ENCODE peak calls at places on chromosome 20, in nine cellular contexts. F, P, V, W, N, T, E, R and K are unnamed samples.

GRCh38 chr20:22984008-22984407 is 51.1 kb upstream of the SSTR4 start:
- DNase-seq in F (no peak), P (no peak), V (no peak), W (no peak), N (no peak), T (no peak), E (no peak), R (no peak), K (no peak)

GRCh38 chr20:50980071-50980681 is 21.6 kb downstream of the MOCS3 start:
- DNase-seq in F (peak; percentile 100), P (no peak), V (no peak), W (no peak), N (peak; percentile 99), T (no peak), E (peak; percentile 99), R (no peak), K (no peak)

GRCh38 chr20:16296933-16297332 is 276.3 kb downstream of the KIF16B start:
- DNase-seq in F (no peak), P (no peak), V (no peak), W (no peak), N (no peak), T (no peak), E (no peak), R (no peak), K (no peak)

GRCh38 chr20:5118220-5119142 is 1.3 kb downstream of the PCNA start:
- DNase-seq in F (no peak), P (no peak), V (no peak), W (peak; percentile 19), N (no peak), T (no peak), E (no peak), R (no peak), K (no peak)

GRCh38 chr20:44745560-44746366 is at the start of gene KCNK15:
- DNase-seq in F (peak; percentile 17), P (peak; percentile 74), V (no peak), W (no peak), N (peak; percentile 35), T (no peak), E (no peak), R (peak; percentile 27), K (no peak)

GRCh38 chr20:15045246-15045645 is 707.8 kb upstream of the FLRT3 start:
- DNase-seq in F (no peak), P (no peak), V (peak; percentile 66), W (no peak), N (peak; percentile 65), T (no peak), E (no peak), R (no peak), K (no peak)

GRCh38 chr20:63177134-63177784 is 38.7 kb downstream of the YTHDF1 start:
- DNase-seq in F (no peak), P (no peak), V (no peak), W (no peak), N (no peak), T (no peak), E (no peak), R (no peak), K (no peak)

GRCh38 chr20:11912013-11912663 is 5.6 kb upstream of the BTBD3 start:
- DNase-seq in F (no peak), P (no peak), V (no peak), W (peak; percentile 50), N (no peak), T (no peak), E (no peak), R (no peak), K (no peak)

GRCh38 chr20:44526129-44526528 is 4.3 kb upstream of the SERINC3 start:
- DNase-seq in F (peak; percentile 52), P (no peak), V (no peak), W (no peak), N (peak; percentile 59), T (no peak), E (no peak), R (no peak), K (no peak)

GRCh38 chr20:12936524-12936923 is 72.2 kb upstream of the SPTLC3 start:
- DNase-seq in F (no peak), P (no peak), V (no peak), W (no peak), N (no peak), T (no peak), E (no peak), R (no peak), K (no peak)

DNA sequence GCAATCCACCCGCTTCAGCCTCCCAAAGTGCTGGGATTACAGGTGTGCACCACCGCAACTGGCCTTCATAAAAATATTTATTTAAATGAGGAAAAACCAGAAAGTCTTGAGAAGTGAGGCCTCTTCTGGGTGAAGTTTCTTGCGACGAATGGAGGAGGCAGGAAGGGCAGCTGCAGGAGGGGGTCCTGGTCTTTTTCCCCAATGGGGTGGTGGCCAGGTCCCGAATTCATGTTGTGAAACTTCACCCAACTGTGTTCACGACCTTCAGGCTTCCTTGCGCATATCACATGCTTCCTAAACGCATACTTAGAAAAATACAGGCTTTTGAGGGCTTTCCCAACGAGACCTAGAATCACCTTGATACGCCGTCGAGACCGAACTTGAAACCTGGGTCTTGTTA is 145.1 kb downstream of the CDH4 start:
- DNase-seq in F (no peak), P (no peak), V (no peak), W (no peak), N (no peak), T (no peak), E (no peak), R (no peak), K (no peak)
- H3K36me3 ChIP-seq in F (no peaks in the 10 kb centered on the region), P (no peaks in the 10 kb centered on the region), V (no peaks in the 10 kb centered on the region), W (no peaks in the 10 kb centered on the region), N (no peaks in the 10 kb centered on the region), T (no peaks in the 10 kb centered on the region), E (no peaks in the 10 kb centered on the region), R (no peaks in the 10 kb centered on the region), K (no peaks in the 10 kb centered on the region)

DNA sequence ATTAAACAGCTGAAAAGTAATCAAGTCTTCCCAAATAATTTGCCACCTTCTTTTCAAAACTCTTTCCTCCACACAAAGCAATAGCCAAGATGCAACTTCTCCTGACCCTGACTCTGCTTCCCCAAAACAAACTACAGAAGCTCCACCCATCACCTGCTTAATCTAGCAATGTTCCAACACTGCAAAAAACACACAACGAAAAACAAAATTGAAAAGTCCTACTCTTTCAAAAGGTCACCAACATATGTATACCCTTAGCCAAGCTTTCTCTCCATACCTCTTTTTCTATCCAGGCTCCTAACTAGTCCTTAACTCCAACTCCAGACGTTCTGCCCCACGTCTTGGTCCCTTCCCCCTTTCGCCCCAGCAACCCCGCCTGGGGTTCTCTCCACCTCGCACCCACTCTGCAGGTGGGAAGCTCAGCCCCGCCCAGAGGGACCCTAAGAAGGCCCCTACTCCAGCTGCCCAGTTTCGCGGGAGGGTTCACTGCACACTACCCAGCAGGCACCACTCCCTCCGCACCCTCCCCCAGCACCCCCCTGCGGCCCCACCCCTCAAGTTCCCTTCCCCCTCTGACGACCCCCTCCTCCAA is 717 bp downstream of the CSNK2A1 start:
- DNase-seq in F (no peak), P (peak; percentile 71), V (no peak), W (peak; percentile 22), N (no peak), T (no peak), E (no peak), R (no peak), K (no peak)
- H3K4me1 ChIP-seq in F (no peaks in the 10 kb centered on the region), P (peaks cover 22% of the 10 kb centered on the region), V (peaks cover 6% of the 10 kb centered on the region), W (peaks cover 12% of the 10 kb centered on the region), N (peaks cover 20% of the 10 kb centered on the region), T (peaks cover 51% of the 10 kb centered on the region), E (peaks cover 8% of the 10 kb centered on the region), R (peaks cover 34% of the 10 kb centered on the region), K (no peaks in the 10 kb centered on the region)

GRCh38 chr20:2690718-2691117 is 1.9 kb upstream of the EBF4 start:
- DNase-seq in F (no peak), P (no peak), V (no peak), W (no peak), N (no peak), T (no peak), E (no peak), R (no peak), K (no peak)
- H3K27me3 ChIP-seq in F (peaks cover 61% of the 10 kb centered on the region), P (peaks cover 26% of the 10 kb centered on the region), V (no peaks in the 10 kb centered on the region), W (peaks cover 10% of the 10 kb centered on the region), N (peaks cover 40% of the 10 kb centered on the region), T (no peaks in the 10 kb centered on the region), E (no peaks in the 10 kb centered on the region), R (peaks cover 5% of the 10 kb centered on the region), K (peaks cover 57% of the 10 kb centered on the region)

GRCh38 chr20:34333786-34334185 is 29.3 kb upstream of the ITCH start:
- DNase-seq in F (no peak), P (no peak), V (no peak), W (no peak), N (no peak), T (no peak), E (no peak), R (no peak), K (no peak)

GRCh38 chr20:34331838-34332237 is 28.7 kb upstream of the AHCY start:
- DNase-seq in F (no peak), P (no peak), V (no peak), W (no peak), N (no peak), T (no peak), E (no peak), R (no peak), K (no peak)

GRCh38 chr20:34324541-34324940 is 21.4 kb upstream of the AHCY start:
- DNase-seq in F (no peak), P (no peak), V (no peak), W (peak; percentile 27), N (no peak), T (no peak), E (no peak), R (no peak), K (no peak)

GRCh38 chr20:34332262-34332920 is 29.2 kb upstream of the AHCY start:
- DNase-seq in F (no peak), P (no peak), V (no peak), W (no peak), N (no peak), T (no peak), E (no peak), R (no peak), K (no peak)

DNA sequence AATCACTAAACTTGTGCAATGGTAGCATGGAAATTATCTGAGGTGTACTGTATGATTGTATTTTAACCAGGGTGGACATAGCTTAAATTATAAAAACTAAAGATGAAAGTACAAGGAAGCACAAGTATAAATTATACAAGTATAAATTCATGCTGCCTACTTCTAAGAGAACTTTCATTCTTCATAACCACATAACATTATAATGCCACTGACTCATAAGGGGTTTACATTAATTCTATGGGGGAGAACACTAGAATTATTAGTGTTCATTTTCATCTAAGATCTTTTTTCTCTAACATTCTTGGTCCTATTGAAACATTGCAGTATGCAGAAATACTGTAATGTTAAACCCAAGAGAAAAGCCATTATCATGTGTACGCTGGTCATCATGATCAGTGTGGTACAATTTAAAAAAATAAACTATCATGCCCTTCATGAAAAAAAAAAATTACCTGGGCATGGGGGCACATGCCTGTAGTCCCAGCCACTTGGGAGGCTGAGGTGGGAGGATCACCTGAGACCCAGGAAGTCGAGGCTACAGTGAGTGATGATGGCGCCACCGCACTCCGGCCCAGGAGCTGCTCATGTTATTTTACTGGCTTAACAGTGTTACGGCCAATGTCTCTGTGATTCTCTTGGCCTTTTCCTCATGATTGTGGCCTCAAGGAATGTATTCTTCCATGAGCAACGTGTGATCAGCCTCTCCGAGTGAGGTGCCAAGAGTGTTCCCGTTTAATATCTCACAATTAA is 25.9 kb upstream of the AHCY start:
- DNase-seq in F (peak; percentile 66), P (no peak), V (no peak), W (no peak), N (no peak), T (no peak), E (no peak), R (no peak), K (no peak)
- H3K36me3 ChIP-seq in F (no peaks in the 10 kb centered on the region), P (no peaks in the 10 kb centered on the region), V (no peaks in the 10 kb centered on the region), W (no peaks in the 10 kb centered on the region), N (no peaks in the 10 kb centered on the region), T (no peaks in the 10 kb centered on the region), E (no peaks in the 10 kb centered on the region), R (no peaks in the 10 kb centered on the region), K (no peaks in the 10 kb centered on the region)